ENCODE peak calls at places on chromosomes 13 and 19, in five cellular contexts. M is A172; E is NCI-H2171; K is stimulated activated CD4-positive, alpha-beta T cell treated with anti-CD3 and anti-CD28 coated beads, TNF-alpha, amount 100 ng/mL, for 4 hours; V is Calu3. I is an unnamed sample.

GRCh38 chr13:50393641-50394040 is 378.4 kb downstream of the KCNRG start:
- DNase-seq in M (no peak), E (peak; percentile 86), K (no peak), V (no peak), I (no peak)

GRCh38 chr13:46893820-46894533 is 2.9 kb downstream of the HTR2A start:
- DNase-seq in M (peak; percentile 26), E (no peak), K (peak; percentile 5), V (peak; percentile 68), I (peak; percentile 39)

GRCh38 chr19:58296086-58296485 is 9.1 kb upstream of the ERVK3-1 start:
- DNase-seq in M (no peak), E (no peak), K (no peak), V (no peak), I (no peak)

GRCh38 chr19:18385675-18386542 is at the start of gene GDF15:
- DNase-seq in M (peak; percentile 89), E (no peak), K (no peak), V (peak; percentile 84), I (no peak)

GRCh38 chr19:49930483-49931011 is 1.2 kb upstream of the NUP62 start:
- DNase-seq in M (peak; percentile 77), E (no peak), K (no peak), V (no peak), I (no peak)

GRCh38 chr13:41065098-41065497 is 3.8 kb downstream of the WBP4 start:
- DNase-seq in M (no peak), E (no peak), K (no peak), V (no peak), I (no peak)

GRCh38 chr19:54339646-54340358 is 840 bp upstream of the LILRA4 start:
- DNase-seq in M (no peak), E (no peak), K (no peak), V (no peak), I (no peak)

GRCh38 chr19:18915639-18916038 is 3.5 kb downstream of the COPE start:
- DNase-seq in M (peak; percentile 46), E (peak; percentile 34), K (no peak), V (peak; percentile 46), I (no peak)